ENCODE peak calls at places on chromosomes 11 and 22, in seven cellular contexts. Q, I, T, G, Z, C and O are unnamed samples.

GRCh38 chr11:80898910-80899309 is 1458.1 kb upstream of the TENM4 start:
- DNase-seq in Q (no peak), I (no peak), T (no peak), G (no peak), Z (no peak), C (no peak), O (no peak)

GRCh38 chr11:84993386-84993785 is 633.8 kb downstream of the DLG2 start:
- DNase-seq in Q (peak; percentile 0), I (peak; percentile 18), T (peak; percentile 27), G (peak; percentile 23), Z (no peak), C (no peak), O (no peak)

GRCh38 chr11:75603791-75604736 is 42.0 kb downstream of the SERPINH1 start:
- DNase-seq in Q (peak; percentile 65), I (no peak), T (no peak), G (no peak), Z (no peak), C (no peak), O (peak; percentile 90)

GRCh38 chr11:104275992-104276391 is 112.0 kb upstream of the PDGFD start:
- DNase-seq in Q (no peak), I (no peak), T (no peak), G (no peak), Z (no peak), C (no peak), O (peak; percentile 23)

GRCh38 chr11:70124321-70125061 is 46.4 kb downstream of the ANO1 start:
- DNase-seq in Q (no peak), I (no peak), T (no peak), G (no peak), Z (no peak), C (no peak), O (no peak)

GRCh38 chr22:48081281-48081680 is 1318.8 kb downstream of the TBC1D22A start:
- DNase-seq in Q (no peak), I (no peak), T (no peak), G (no peak), Z (no peak), C (no peak), O (no peak)

GRCh38 chr11:69718147-69718546 is 14.3 kb upstream of the FGF19 start:
- DNase-seq in Q (peak; percentile 30), I (no peak), T (no peak), G (peak; percentile 94), Z (no peak), C (no peak), O (peak; percentile 32)

GRCh38 chr22:19619144-19620009 is 94.9 kb upstream of the SEPTIN5 start:
- DNase-seq in Q (no peak), I (no peak), T (no peak), G (no peak), Z (no peak), C (no peak), O (no peak)

GRCh38 chr22:19765477-19766234 is 5.1 kb downstream of the TBX1 start:
- DNase-seq in Q (peak; percentile 37), I (no peak), T (peak; percentile 47), G (peak; percentile 52), Z (no peak), C (no peak), O (no peak)

GRCh38 chr22:23180893-23181762 is 819 bp downstream of the BCR start:
- DNase-seq in Q (no peak), I (no peak), T (peak; percentile 56), G (peak; percentile 27), Z (no peak), C (no peak), O (no peak)

GRCh38 chr11:70085815-70086769 is 8.0 kb downstream of the ANO1 start:
- DNase-seq in Q (no peak), I (no peak), T (no peak), G (no peak), Z (no peak), C (no peak), O (no peak)

GRCh38 chr11:98136357-98136756 is 884.4 kb upstream of the CNTN5 start:
- DNase-seq in Q (no peak), I (no peak), T (no peak), G (no peak), Z (no peak), C (no peak), O (no peak)

GRCh38 chr11:1829039-1829820 is 5.6 kb upstream of the SYT8 start:
- DNase-seq in Q (peak; percentile 48), I (no peak), T (peak; percentile 17), G (no peak), Z (no peak), C (no peak), O (peak; percentile 67)

GRCh38 chr11:19432370-19433163 is 191.8 kb upstream of the E2F8 start:
- DNase-seq in Q (peak; percentile 87), I (no peak), T (no peak), G (no peak), Z (no peak), C (no peak), O (peak; percentile 90)

GRCh38 chr22:29932121-29932520 is 49.1 kb downstream of the MTMR3 start:
- DNase-seq in Q (no peak), I (no peak), T (no peak), G (no peak), Z (no peak), C (no peak), O (no peak)

DNA sequence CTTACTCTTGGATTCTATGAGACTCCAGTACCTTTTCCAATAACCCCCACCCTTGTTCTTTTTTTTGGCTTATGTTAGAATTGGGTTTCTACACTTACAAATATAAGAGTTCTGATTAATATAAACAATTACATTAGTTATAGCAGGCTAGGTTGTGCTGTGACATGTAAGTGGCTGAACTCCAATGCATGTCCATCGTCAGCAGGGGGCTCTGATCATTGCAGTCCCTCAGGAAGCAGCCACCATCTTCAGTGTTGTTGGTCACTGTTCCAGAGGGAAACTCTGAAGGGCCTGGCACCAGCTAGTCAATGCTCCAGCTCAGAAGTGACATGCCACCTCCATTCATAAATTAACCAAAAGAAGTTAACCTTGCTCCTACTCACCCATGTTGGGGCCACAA is 5.6 kb downstream of the LIPT2 start:
- DNase-seq in Q (peak; percentile 9), I (no peak), T (no peak), G (peak; percentile 21), Z (no peak), C (no peak), O (peak; percentile 24)
- TF ChIP-seq CTCF in Q (peak; percentile 26), I (no peak), T (no peak), G (peak; percentile 26), Z (no peak), C (no peak), O (peak; percentile 33)

DNA sequence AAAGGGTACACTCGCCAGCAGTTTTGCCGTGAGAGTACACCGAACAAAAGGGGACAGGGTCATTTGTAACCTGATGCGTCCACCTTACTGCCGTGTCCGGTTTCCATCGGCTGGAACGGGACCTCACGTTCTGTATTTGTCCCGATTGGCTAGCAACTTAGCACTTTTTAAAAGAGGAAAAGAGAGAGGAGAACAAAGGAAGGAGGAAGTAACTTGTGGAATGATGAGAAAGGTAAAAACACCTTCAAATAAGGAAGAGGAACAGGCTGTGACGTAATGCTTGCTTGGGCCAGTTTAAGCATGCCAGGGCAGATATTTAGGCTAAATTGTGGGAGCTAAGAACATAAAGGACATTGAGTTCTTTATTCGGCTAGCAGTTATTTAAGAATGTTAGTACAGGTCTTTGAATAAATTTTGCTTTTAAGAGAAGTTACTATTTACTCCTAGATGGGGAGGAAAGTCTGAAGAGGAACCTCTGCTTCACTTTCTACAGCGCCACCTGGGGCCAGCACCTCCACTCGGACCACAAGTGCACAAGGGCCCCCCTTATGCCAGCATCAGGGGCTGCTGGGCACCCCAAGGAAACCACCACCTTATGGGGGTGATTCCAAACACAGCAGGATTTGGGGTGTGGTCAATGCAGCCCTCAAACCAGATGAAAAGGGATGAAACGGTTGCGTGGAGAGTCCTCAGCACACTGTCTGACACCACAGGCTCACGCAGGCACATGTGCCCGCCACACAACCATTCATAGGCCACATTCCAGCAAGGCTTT is 5.8 kb downstream of the ARSA start:
- DNase-seq in Q (no peak), I (peak; percentile 62), T (peak; percentile 71), G (peak; percentile 63), Z (no peak), C (no peak), O (no peak)
- H3K4me3 ChIP-seq in Q (no peak overlapping the region), I (peak overlapping the region; percentile 19), T (no peak overlapping the region), G (peak overlapping the region; percentile 33), Z (no peak overlapping the region), C (no peak overlapping the region), O (no peak overlapping the region)

GRCh38 chr11:34682822-34683221 is 61.9 kb downstream of the EHF start:
- DNase-seq in Q (peak; percentile 17), I (no peak), T (no peak), G (no peak), Z (no peak), C (no peak), O (no peak)
- TF ChIP-seq CTCF in Q (no peak), I (no peak), T (no peak), G (no peak), Z (no peak), C (no peak), O (no peak)

GRCh38 chr22:46086577-46087335 is 63.6 kb upstream of the PPARA start:
- DNase-seq in Q (peak; percentile 85), I (no peak), T (peak; percentile 39), G (no peak), Z (peak; percentile 13), C (no peak), O (peak; percentile 80)
- H3K4me3 ChIP-seq in Q (peak overlapping the region; percentile 93), I (no peak overlapping the region), T (no peak overlapping the region), G (no peak overlapping the region), Z (peak overlapping the region; percentile 20), C (peak overlapping the region; percentile 34), O (peak overlapping the region; percentile 72)

DNA sequence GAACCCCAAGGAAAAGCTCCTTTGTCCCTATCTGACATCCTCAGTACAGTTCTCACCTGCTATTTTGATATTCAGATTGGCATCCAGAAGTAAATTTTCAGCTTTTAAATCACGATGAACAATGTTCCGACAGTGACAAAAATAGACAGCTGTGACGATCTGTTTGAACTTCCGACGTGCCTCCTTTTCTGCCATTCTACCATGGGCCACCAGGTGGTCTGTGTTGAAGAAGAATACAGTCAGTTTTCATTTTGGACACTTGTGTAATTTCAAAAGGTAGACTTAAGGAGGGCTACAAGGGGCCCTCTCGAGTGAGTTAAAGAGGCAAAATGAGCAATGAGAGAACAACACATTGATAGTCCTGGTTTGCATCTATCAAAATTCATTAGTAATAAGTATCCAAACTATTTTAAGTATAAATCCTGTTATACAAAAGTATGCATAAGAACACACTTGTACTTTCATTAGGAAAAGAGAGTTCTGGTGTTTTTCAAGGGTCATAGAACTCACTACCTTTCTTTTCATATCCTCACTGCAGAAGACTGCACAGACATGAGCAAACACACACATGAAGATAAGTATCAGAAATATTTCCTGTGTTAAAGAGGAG is 89.8 kb upstream of the APOA1 start:
- DNase-seq in Q (no peak), I (no peak), T (no peak), G (no peak), Z (no peak), C (no peak), O (no peak)
- TF ChIP-seq CTCF in Q (peak; percentile 44), I (no peak), T (no peak), G (peak; percentile 43), Z (peak; percentile 30), C (no peak), O (peak; percentile 49)

GRCh38 chr22:50300620-50301257 is 6.7 kb downstream of the PLXNB2 start:
- DNase-seq in Q (no peak), I (no peak), T (no peak), G (no peak), Z (no peak), C (no peak), O (no peak)
- H3K4me3 ChIP-seq in Q (peak overlapping the region; percentile 9), I (peak overlapping the region; percentile 41), T (no peak overlapping the region), G (peak overlapping the region; percentile 53), Z (no peak overlapping the region), C (peak overlapping the region; percentile 25), O (no peak overlapping the region)

GRCh38 chr11:117327567-117328413 is at the start of gene CEP164:
- DNase-seq in Q (peak; percentile 98), I (peak; percentile 97), T (peak; percentile 95), G (peak; percentile 97), Z (peak; percentile 89), C (peak; percentile 94), O (peak; percentile 98)
- TF ChIP-seq CTCF in Q (no peak), I (no peak), T (no peak), G (no peak), Z (no peak), C (no peak), O (no peak)